ENCODE peak calls at places on chromosomes 2 and 18, in five cellular contexts. K, L, C, E and O are unnamed samples.

GRCh38 chr2:227150222-227150936 is 13.6 kb downstream of the COL4A4 start:
- DNase-seq in K (no peak), C (no peak), L (no peak), E (no peak), O (no peak)

GRCh38 chr18:78722391-78722790 is 257.2 kb upstream of the SALL3 start:
- DNase-seq in K (no peak), C (no peak), L (no peak), E (no peak), O (no peak)

GRCh38 chr2:107064750-107065149 is 178.8 kb upstream of the ST6GAL2 start:
- DNase-seq in E (no peak), C (no peak), L (no peak), K (no peak), O (no peak)

GRCh38 chr2:230794472-230794871 is 70.3 kb upstream of the ITM2C start:
- DNase-seq in E (no peak), K (no peak), C (no peak), L (no peak), O (no peak)

GRCh38 chr2:21096458-21096857 is 27.3 kb upstream of the TDRD15 start:
- DNase-seq in C (no peak), E (peak; percentile 89), L (no peak), K (no peak), O (no peak)

GRCh38 chr2:199469514-199470360 is 12.0 kb upstream of the SATB2 start:
- DNase-seq in E (no peak), K (no peak), L (no peak), C (no peak), O (no peak)

GRCh38 chr2:120436885-120437603 is 91.1 kb downstream of the INHBB start:
- DNase-seq in E (peak; percentile 80), L (no peak), C (peak; percentile 66), K (peak; percentile 50), O (peak; percentile 66)

GRCh38 chr2:239532859-239533258 is 132.0 kb upstream of the HDAC4 start:
- DNase-seq in E (no peak), L (no peak), K (no peak), C (no peak), O (no peak)

GRCh38 chr2:110140433-110140832 is 24.8 kb upstream of the MALL start:
- DNase-seq in C (no peak), K (no peak), L (no peak), E (no peak), O (no peak)

GRCh38 chr18:59002974-59003594 is 136.6 kb upstream of the SEC11C start:
- DNase-seq in L (no peak), E (no peak), C (no peak), K (no peak), O (no peak)

GRCh38 chr2:241015439-241015838 is 17.0 kb downstream of the SNED1 start:
- DNase-seq in K (no peak), L (no peak), C (no peak), E (no peak), O (no peak)

GRCh38 chr2:233288663-233289062 is 19.0 kb upstream of the SAG start:
- DNase-seq in E (no peak), C (no peak), L (no peak), K (no peak), O (no peak)

GRCh38 chr2:130341562-130342019 is 1.1 kb upstream of the IMP4 start:
- DNase-seq in K (no peak), L (no peak), C (peak; percentile 35), E (no peak), O (no peak)

GRCh38 chr2:233197022-233197421 is 54.5 kb upstream of the ATG16L1 start:
- DNase-seq in E (no peak), L (no peak), C (no peak), K (no peak), O (no peak)

GRCh38 chr2:152223997-152224396 is 48.4 kb upstream of the STAM2 start:
- DNase-seq in L (no peak), K (no peak), E (no peak), C (no peak), O (no peak)

GRCh38 chr2:223865124-223865523 is 27.7 kb upstream of the AP1S3 start:
- DNase-seq in K (no peak), E (no peak), C (no peak), L (no peak), O (no peak)

GRCh38 chr2:20702563-20702962 is 35.6 kb downstream of the GDF7 start:
- DNase-seq in C (no peak), E (no peak), K (no peak), L (no peak), O (no peak)

DNA sequence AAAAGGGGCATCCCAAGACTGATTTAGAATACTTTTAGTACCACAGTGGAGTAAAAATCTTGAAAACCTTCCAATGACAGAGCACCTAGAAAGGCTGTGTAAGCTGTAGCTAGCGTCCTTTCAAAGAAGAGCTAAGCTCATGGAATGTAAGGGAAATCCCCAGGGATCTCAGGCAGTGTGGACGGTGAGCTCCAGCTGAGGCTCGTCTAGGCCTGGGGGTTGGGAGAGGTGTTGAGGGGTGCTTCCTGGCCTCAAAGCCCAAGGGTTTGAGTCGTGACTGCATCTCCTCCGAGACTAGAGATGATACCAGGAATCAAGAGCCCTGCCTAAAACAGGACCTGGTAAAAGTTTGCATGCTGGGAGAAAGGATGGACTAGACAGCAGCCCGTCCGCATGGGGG is 7.6 kb downstream of the CTIF start:
- DNase-seq in L (no peak), E (no peak), K (no peak), C (no peak), O (no peak)
- TF ChIP-seq ZBTB33 in L (no peak), E (no peak), K (no peak), C (no peak), O (no peak)

GRCh38 chr2:71610671-71611070 is 157.3 kb downstream of the DYSF start:
- DNase-seq in K (no peak), C (no peak), L (no peak), E (no peak), O (peak; percentile 11)
- TF ChIP-seq ZBTB33 in K (no peak), C (no peak), L (no peak), E (no peak), O (no peak)

GRCh38 chr2:177533253-177533652 is 140.7 kb downstream of the AGPS start:
- DNase-seq in K (no peak), C (no peak), L (no peak), E (no peak), O (no peak)

GRCh38 chr2:177538323-177538722 is 145.8 kb downstream of the AGPS start:
- DNase-seq in E (no peak), C (no peak), L (no peak), K (no peak), O (no peak)

GRCh38 chr2:177535000-177535399 is 142.4 kb downstream of the AGPS start:
- DNase-seq in C (no peak), L (no peak), E (no peak), K (no peak), O (no peak)

GRCh38 chr2:177537241-177537640 is 144.7 kb downstream of the AGPS start:
- DNase-seq in E (no peak), K (no peak), C (no peak), L (no peak), O (no peak)

GRCh38 chr2:177535968-177536514 is 143.5 kb downstream of the AGPS start:
- DNase-seq in C (no peak), K (no peak), L (no peak), E (no peak), O (no peak)
- TF ChIP-seq ZBTB33 in C (no peak), K (no peak), L (no peak), E (no peak), O (no peak)

DNA sequence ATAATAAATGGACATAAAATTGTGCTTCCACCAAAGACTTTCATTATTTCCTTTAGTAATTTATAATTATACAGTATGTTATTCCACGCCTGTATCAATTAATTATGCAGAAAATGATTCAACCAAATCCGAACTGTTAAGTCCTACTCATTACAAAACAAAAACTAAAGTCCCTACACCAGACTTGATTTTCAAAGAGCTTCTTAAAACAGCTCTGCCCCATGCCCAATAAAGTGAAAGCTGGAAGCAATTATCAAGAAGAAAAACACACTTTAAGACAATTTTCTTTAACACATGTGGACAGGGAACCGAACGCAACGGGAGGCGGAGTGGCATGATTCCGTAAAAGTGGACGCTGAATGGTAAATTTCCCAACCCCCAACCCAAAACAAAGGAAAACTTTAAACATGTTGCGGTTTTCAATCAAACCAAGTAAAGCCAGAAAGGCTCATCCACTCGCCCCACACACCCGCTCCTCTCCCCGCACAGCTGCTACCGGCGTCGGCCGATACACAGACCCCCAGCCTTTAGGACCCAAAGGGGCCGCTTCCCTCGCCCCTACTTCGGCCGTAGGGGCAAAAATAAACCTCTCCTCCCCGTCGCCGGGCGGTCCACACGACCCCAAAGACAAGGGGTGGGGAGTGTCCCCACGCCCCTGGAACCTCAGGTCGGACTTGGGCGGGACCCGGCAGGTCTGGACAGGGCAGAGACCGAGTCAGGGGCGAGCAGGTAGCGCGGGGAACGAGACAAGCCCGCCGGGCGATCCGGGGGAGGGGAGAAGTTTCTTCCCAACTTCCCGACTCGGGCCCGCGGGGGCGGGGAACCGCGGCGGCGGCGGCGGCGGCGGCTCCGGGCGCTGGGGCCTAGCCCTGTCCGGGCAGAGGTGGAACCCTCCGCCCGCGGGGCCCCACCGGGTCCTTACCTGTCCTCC is 585 bp downstream of the YES1 start:
- DNase-seq in E (no peak), C (no peak), L (no peak), K (no peak), O (no peak)
- TF ChIP-seq ZBTB33 in E (no peak), C (no peak), L (no peak), K (no peak), O (no peak)

DNA sequence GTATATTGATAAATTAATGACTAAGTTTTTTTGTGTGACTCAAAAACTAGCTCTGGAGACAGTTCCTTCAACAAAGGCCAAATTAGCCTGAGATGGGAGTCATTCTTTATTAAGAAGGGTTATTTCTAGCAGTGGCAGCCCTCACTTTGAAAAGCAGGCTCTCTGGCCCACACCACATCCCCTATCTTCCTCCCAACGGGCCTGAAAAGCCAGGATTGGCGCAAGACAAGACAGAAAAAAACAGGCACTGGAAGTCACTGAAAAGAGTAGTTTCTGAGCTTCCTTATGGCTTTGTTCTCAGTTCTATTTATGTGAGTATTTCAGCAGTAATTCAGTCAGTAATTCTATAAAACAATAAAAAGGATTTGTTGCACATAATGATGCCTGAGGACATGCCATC is 149.0 kb downstream of the LAMA3 start:
- DNase-seq in E (no peak), K (no peak), C (no peak), L (no peak), O (no peak)
- TF ChIP-seq ZBTB33 in E (no peak), K (no peak), C (no peak), L (no peak), O (no peak)

GRCh38 chr18:65073060-65073550 is 677.7 kb upstream of the CDH7 start:
- DNase-seq in E (no peak), C (no peak), K (no peak), L (no peak), O (no peak)
- TF ChIP-seq ZBTB33 in E (no peak), C (no peak), K (no peak), L (no peak), O (no peak)

DNA sequence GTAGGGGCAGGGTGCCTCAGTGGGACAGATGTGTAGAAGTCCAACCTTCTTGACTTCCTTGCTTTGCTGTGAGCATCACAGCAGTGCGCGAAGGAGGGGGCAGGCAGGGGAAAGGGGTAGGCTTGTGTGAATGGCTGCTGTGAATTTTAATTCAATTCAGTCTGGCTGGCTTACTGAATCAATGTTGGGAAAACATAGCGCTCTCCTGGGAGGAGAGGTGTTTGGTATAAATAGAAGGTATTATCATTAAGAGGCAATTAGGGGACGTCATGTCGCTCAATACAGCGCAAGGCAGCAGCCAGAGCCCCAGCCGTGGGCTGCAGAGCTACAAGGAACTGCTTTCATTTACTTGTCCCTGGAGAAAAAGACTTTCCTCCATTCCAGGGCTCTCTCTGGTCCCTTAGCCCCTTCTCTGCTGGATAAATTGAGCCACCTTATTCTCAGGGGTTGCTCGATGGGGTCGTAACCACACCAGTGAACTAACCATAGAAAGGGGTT is 181.4 kb upstream of the MSH6 start:
- DNase-seq in K (no peak), E (no peak), L (no peak), C (no peak), O (no peak)
- TF ChIP-seq ZBTB33 in K (no peak), E (no peak), L (no peak), C (no peak), O (no peak)